ENCODE peak calls at places on chromosome 12, in six cellular contexts. O, Y, B, W, X and Q are unnamed samples.

GRCh38 chr12:85279449-85280137 is 427 bp upstream of the ALX1 start:
- DNase-seq in B (no peak), Y (peak), X (no peak), W (no peak), O (no peak), Q (no peak)

GRCh38 chr12:18750087-18750486 is 12.2 kb downstream of the CAPZA3 start:
- DNase-seq in B (no peak), O (no peak), X (no peak), W (no peak), Y (no peak), Q (no peak)

GRCh38 chr12:5493018-5493417 is 61.1 kb downstream of the NTF3 start:
- DNase-seq in X (no peak), B (no peak), Y (no peak), W (no peak), O (no peak), Q (no peak)

GRCh38 chr12:4203772-4204376 is 69.7 kb upstream of the CCND2 start:
- DNase-seq in O (no peak), B (no peak), W (no peak), X (no peak), Y (no peak), Q (no peak)

GRCh38 chr12:113882690-113883089 is 83.4 kb downstream of the RBM19 start:
- DNase-seq in O (no peak), Y (no peak), X (no peak), W (no peak), B (no peak), Q (no peak)

GRCh38 chr12:64587447-64587846 is 22.8 kb upstream of the RASSF3 start:
- DNase-seq in W (no peak), X (no peak), O (no peak), B (no peak), Y (no peak), Q (no peak)

GRCh38 chr12:74292351-74293194 is 245.1 kb upstream of the ATXN7L3B start:
- DNase-seq in Y (no peak), B (no peak), O (no peak), W (no peak), X (no peak), Q (no peak)

GRCh38 chr12:102955926-102956737 is 1.3 kb upstream of the ASCL1 start:
- DNase-seq in Y (no peak), W (peak), O (no peak), B (no peak), X (peak), Q (no peak)

GRCh38 chr12:65822732-65823480 is 1.4 kb upstream of the HMGA2 start:
- DNase-seq in O (no peak), B (no peak), Y (peak), W (no peak), X (no peak), Q (no peak)

GRCh38 chr12:110669193-110669502 is 19.8 kb downstream of the HVCN1 start:
- DNase-seq in Y (no peak), B (no peak), X (no peak), W (no peak), O (no peak), Q (no peak)

GRCh38 chr12:22981711-22982110 is 356.7 kb downstream of the ETNK1 start:
- DNase-seq in W (no peak), X (no peak), O (no peak), Y (no peak), B (no peak), Q (no peak)

GRCh38 chr12:128797119-128798118 is 26.3 kb downstream of the SLC15A4 start:
- DNase-seq in O (no peak), Y (no peak), X (no peak), W (no peak), B (no peak), Q (no peak)

GRCh38 chr12:13962699-13963098 is 18.7 kb downstream of the GRIN2B start:
- DNase-seq in O (no peak), B (no peak), W (no peak), Y (no peak), X (no peak), Q (no peak)